ENCODE peak calls at places on chromosomes 12 and 14, in five cellular contexts. One of them, this sample, is unnamed.

GRCh38 chr14:92503756-92504491 is 9.7 kb upstream of the RIN3 start:
- DNase-seq in epithelial cell of esophagus: peak
- DNase-seq in psoas muscle: peak
- DNase-seq in astrocyte of the spinal cord: peak
- DNase-seq in uterus: no peak
- DNase-seq in this sample: no peak

GRCh38 chr12:58489394-58489793 is 430.9 kb downstream of the LRIG3 start:
- DNase-seq in epithelial cell of esophagus: no peak
- DNase-seq in psoas muscle: no peak
- DNase-seq in astrocyte of the spinal cord: no peak
- DNase-seq in uterus: no peak
- DNase-seq in this sample: no peak

GRCh38 chr12:6554990-6555691 is 701 bp downstream of the IFFO1 start:
- DNase-seq in epithelial cell of esophagus: no peak
- DNase-seq in psoas muscle: no peak
- DNase-seq in astrocyte of the spinal cord: no peak
- DNase-seq in uterus: no peak
- DNase-seq in this sample: peak

GRCh38 chr12:106652510-106653015 is 69.8 kb downstream of the RFX4 start:
- DNase-seq in epithelial cell of esophagus: no peak
- DNase-seq in psoas muscle: no peak
- DNase-seq in astrocyte of the spinal cord: no peak
- DNase-seq in uterus: no peak
- DNase-seq in this sample: no peak

GRCh38 chr12:92105110-92105509 is 40.5 kb downstream of the BTG1 start:
- DNase-seq in epithelial cell of esophagus: peak
- DNase-seq in psoas muscle: no peak
- DNase-seq in astrocyte of the spinal cord: no peak
- DNase-seq in uterus: no peak
- DNase-seq in this sample: no peak

GRCh38 chr12:47828967-47829482 is 9.3 kb upstream of the HDAC7 start:
- DNase-seq in epithelial cell of esophagus: peak
- DNase-seq in psoas muscle: peak
- DNase-seq in astrocyte of the spinal cord: peak
- DNase-seq in uterus: peak
- DNase-seq in this sample: no peak

GRCh38 chr12:114013601-114014345 is 47.6 kb upstream of the RBM19 start:
- DNase-seq in epithelial cell of esophagus: no peak
- DNase-seq in psoas muscle: no peak
- DNase-seq in astrocyte of the spinal cord: peak
- DNase-seq in uterus: no peak
- DNase-seq in this sample: peak

GRCh38 chr12:52949413-52950331 is 754 bp downstream of the KRT18 start:
- DNase-seq in epithelial cell of esophagus: peak
- DNase-seq in psoas muscle: no peak
- DNase-seq in astrocyte of the spinal cord: peak
- DNase-seq in uterus: peak
- DNase-seq in this sample: no peak

GRCh38 chr14:103296007-103296406 is 38.0 kb upstream of the EIF5 start:
- DNase-seq in epithelial cell of esophagus: peak
- DNase-seq in psoas muscle: no peak
- DNase-seq in astrocyte of the spinal cord: peak
- DNase-seq in uterus: no peak
- DNase-seq in this sample: no peak

GRCh38 chr12:69897744-69898143 is 72.7 kb downstream of the MYRFL start:
- DNase-seq in epithelial cell of esophagus: peak
- DNase-seq in psoas muscle: peak
- DNase-seq in astrocyte of the spinal cord: peak
- DNase-seq in uterus: no peak
- DNase-seq in this sample: no peak

GRCh38 chr12:124694250-124694649 is 126.8 kb upstream of the NCOR2 start:
- DNase-seq in epithelial cell of esophagus: no peak
- DNase-seq in psoas muscle: no peak
- DNase-seq in astrocyte of the spinal cord: no peak
- DNase-seq in uterus: no peak
- DNase-seq in this sample: peak

GRCh38 chr12:16763901-16764300 is 157.9 kb upstream of the LMO3 start:
- DNase-seq in epithelial cell of esophagus: no peak
- DNase-seq in psoas muscle: no peak
- DNase-seq in astrocyte of the spinal cord: peak
- DNase-seq in uterus: no peak
- DNase-seq in this sample: no peak

GRCh38 chr14:102212356-102212755 is 72.7 kb downstream of the WDR20 start:
- DNase-seq in epithelial cell of esophagus: no peak
- DNase-seq in psoas muscle: no peak
- DNase-seq in astrocyte of the spinal cord: no peak
- DNase-seq in uterus: no peak
- DNase-seq in this sample: no peak

GRCh38 chr14:102939820-102940561 is 17.5 kb downstream of the AMN start:
- DNase-seq in epithelial cell of esophagus: no peak
- DNase-seq in psoas muscle: no peak
- DNase-seq in astrocyte of the spinal cord: no peak
- DNase-seq in uterus: no peak
- DNase-seq in this sample: no peak

GRCh38 chr12:44589697-44590096 is 286.4 kb downstream of the NELL2 start:
- DNase-seq in epithelial cell of esophagus: peak
- DNase-seq in psoas muscle: no peak
- DNase-seq in astrocyte of the spinal cord: no peak
- DNase-seq in uterus: no peak
- DNase-seq in this sample: no peak

GRCh38 chr14:24132061-24132685 is 1.7 kb downstream of the FITM1 start:
- DNase-seq in epithelial cell of esophagus: peak
- DNase-seq in psoas muscle: peak
- DNase-seq in astrocyte of the spinal cord: no peak
- DNase-seq in uterus: no peak
- DNase-seq in this sample: no peak

GRCh38 chr14:65170768-65171251 is 68.5 kb upstream of the MAX start:
- DNase-seq in epithelial cell of esophagus: peak
- DNase-seq in psoas muscle: no peak
- DNase-seq in astrocyte of the spinal cord: peak
- DNase-seq in uterus: no peak
- DNase-seq in this sample: peak

DNA sequence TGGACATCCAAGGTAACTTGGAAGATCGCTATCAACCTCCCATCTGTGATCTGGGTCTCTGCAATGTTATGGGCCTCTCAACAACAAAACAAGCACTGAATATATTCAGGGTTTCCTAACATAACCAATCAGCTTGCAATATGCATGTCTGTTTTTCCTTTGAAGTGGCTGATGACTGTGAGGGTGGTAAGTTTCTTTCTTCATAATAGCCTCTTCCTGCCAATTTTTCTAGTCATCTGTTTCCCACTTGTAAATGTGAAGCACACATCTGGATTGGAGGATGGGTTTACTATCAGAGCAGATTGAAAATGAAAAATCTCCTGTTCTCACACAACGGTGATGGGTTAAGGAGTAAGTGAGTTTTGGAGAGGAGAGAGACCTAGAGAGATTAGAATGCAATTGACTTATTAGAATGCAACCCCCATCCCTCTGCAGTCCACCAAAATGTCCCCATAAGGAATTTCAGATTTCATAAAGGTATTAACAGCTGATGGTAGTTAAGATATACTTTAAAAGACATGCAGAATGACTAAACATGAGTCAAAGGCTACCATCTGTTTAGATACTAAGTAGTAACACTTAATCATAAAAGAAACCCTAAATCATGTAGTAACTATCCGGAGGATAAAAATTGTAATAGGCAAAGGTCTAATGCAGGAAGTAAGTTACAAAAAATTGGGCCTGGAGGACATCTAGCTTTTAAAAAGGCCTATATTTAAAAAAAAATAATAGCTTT is 58.4 kb upstream of the SAV1 start:
- DNase-seq in epithelial cell of esophagus: peak
- DNase-seq in psoas muscle: no peak
- DNase-seq in astrocyte of the spinal cord: peak
- DNase-seq in uterus: no peak
- DNase-seq in this sample: no peak
- TF ChIP-seq CTCF in epithelial cell of esophagus: no peak
- TF ChIP-seq CTCF in psoas muscle: no peak
- TF ChIP-seq CTCF in astrocyte of the spinal cord: no peak
- TF ChIP-seq CTCF in uterus: no peak
- TF ChIP-seq CTCF in this sample: no peak

GRCh38 chr14:29548948-29549370 is 378.7 kb downstream of the PRKD1 start:
- DNase-seq in epithelial cell of esophagus: peak
- DNase-seq in psoas muscle: no peak
- DNase-seq in astrocyte of the spinal cord: peak
- DNase-seq in uterus: no peak
- DNase-seq in this sample: peak
- TF ChIP-seq CTCF in epithelial cell of esophagus: peak
- TF ChIP-seq CTCF in psoas muscle: peak
- TF ChIP-seq CTCF in astrocyte of the spinal cord: peak
- TF ChIP-seq CTCF in uterus: peak
- TF ChIP-seq CTCF in this sample: peak

GRCh38 chr12:116583284-116583683 is 24.1 kb downstream of the MAP1LC3B2 start:
- DNase-seq in epithelial cell of esophagus: no peak
- DNase-seq in psoas muscle: no peak
- DNase-seq in astrocyte of the spinal cord: no peak
- DNase-seq in uterus: no peak
- DNase-seq in this sample: no peak
- TF ChIP-seq CTCF in epithelial cell of esophagus: no peak
- TF ChIP-seq CTCF in psoas muscle: no peak
- TF ChIP-seq CTCF in astrocyte of the spinal cord: no peak
- TF ChIP-seq CTCF in uterus: no peak
- TF ChIP-seq CTCF in this sample: no peak

GRCh38 chr12:108127654-108128053 is 1.4 kb upstream of the WSCD2 start:
- DNase-seq in epithelial cell of esophagus: no peak
- DNase-seq in psoas muscle: no peak
- DNase-seq in astrocyte of the spinal cord: no peak
- DNase-seq in uterus: no peak
- DNase-seq in this sample: no peak

GRCh38 chr12:108131035-108131434 is 1.9 kb downstream of the WSCD2 start:
- DNase-seq in epithelial cell of esophagus: no peak
- DNase-seq in psoas muscle: no peak
- DNase-seq in astrocyte of the spinal cord: no peak
- DNase-seq in uterus: no peak
- DNase-seq in this sample: no peak

GRCh38 chr12:108128221-108129016 is 669 bp upstream of the WSCD2 start:
- DNase-seq in epithelial cell of esophagus: no peak
- DNase-seq in psoas muscle: no peak
- DNase-seq in astrocyte of the spinal cord: no peak
- DNase-seq in uterus: no peak
- DNase-seq in this sample: no peak

GRCh38 chr12:108126990-108127468 is 2.1 kb upstream of the WSCD2 start:
- DNase-seq in epithelial cell of esophagus: no peak
- DNase-seq in psoas muscle: no peak
- DNase-seq in astrocyte of the spinal cord: no peak
- DNase-seq in uterus: peak
- DNase-seq in this sample: no peak

GRCh38 chr12:108129017-108129812 is at the start of gene WSCD2:
- DNase-seq in epithelial cell of esophagus: peak
- DNase-seq in psoas muscle: peak
- DNase-seq in astrocyte of the spinal cord: peak
- DNase-seq in uterus: peak
- DNase-seq in this sample: no peak
- TF ChIP-seq CTCF in epithelial cell of esophagus: no peak
- TF ChIP-seq CTCF in psoas muscle: no peak
- TF ChIP-seq CTCF in astrocyte of the spinal cord: peak
- TF ChIP-seq CTCF in uterus: peak
- TF ChIP-seq CTCF in this sample: no peak

DNA sequence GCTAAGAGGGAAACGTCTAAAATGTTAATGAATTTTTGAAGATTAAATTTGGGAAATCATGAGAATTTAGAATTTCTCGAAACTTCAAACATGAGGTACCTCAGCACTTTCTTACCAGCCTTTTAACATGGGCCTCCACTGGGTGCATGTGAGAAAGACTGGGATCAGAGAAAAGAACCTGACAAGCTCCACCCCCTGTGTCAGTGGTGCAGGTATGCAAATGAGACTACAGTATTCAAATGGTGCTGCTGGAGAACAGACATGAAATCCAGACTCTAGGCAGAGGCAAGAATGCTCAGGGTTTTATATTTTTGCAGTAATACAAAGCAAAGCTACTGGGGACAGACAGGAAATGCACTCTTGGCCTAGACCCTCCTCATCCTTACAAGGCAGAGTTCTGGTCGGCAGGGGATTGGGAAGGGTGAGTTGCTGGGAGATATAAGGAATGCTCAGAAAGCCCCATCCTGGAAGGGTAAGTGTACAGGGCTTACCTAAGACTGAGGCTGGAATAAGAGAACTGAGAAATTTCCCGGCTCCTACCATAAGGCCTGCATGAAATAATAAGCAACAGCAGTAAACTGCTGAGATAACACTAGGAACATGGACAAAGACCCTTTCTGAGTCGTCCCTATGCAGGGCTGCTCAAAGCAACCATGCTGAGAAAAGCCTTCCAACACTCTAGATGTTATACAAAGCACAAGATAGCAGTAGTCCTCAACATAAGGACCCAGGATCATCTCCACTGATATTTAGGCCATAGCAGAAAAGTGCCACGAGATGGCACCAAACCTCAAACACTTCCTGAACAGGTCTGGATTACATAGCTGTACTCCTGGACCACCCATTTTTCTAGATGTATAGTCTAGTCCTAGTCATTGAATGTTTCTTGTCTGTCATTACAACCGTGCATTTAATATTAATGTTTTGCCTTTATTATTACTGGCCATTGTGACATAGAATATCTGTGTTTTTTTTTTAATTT is 260.8 kb downstream of the RASSF9 start:
- DNase-seq in epithelial cell of esophagus: peak
- DNase-seq in psoas muscle: no peak
- DNase-seq in astrocyte of the spinal cord: peak
- DNase-seq in uterus: peak
- DNase-seq in this sample: peak
- TF ChIP-seq CTCF in epithelial cell of esophagus: peak
- TF ChIP-seq CTCF in psoas muscle: peak
- TF ChIP-seq CTCF in astrocyte of the spinal cord: peak
- TF ChIP-seq CTCF in uterus: peak
- TF ChIP-seq CTCF in this sample: peak

DNA sequence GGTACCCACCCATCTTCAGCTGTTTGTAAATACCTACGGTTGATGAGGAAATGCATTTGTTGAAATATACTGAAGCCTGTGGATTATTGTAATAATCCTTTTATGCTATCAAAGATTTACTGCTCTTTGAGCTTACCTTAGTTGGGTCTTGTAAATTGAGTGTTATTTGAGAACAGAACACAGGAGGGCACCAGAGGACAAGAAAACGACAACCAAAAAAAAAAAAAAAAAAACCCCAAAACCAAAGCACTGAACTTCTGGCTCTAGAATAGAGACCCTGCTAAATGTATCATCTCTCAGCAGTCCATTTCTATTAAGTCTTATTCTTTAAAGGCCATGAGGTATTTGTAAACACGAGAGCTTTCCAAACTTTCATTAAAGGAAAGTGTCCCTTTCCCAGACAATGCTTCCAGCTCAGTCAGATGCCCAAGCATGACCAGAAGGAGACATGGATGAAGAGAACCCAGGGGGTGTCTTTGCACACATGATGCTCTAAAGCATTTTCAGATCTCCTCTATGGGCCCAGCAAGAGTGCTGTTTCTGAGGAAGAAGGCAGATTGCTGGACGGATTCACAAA is 763.9 kb downstream of the NRXN3 start:
- DNase-seq in epithelial cell of esophagus: peak
- DNase-seq in psoas muscle: no peak
- DNase-seq in astrocyte of the spinal cord: peak
- DNase-seq in uterus: no peak
- DNase-seq in this sample: peak
- TF ChIP-seq CTCF in epithelial cell of esophagus: peak
- TF ChIP-seq CTCF in psoas muscle: no peak
- TF ChIP-seq CTCF in astrocyte of the spinal cord: peak
- TF ChIP-seq CTCF in uterus: no peak
- TF ChIP-seq CTCF in this sample: peak

GRCh38 chr14:64040044-64040443 is 187.2 kb downstream of the SYNE2 start:
- DNase-seq in epithelial cell of esophagus: peak
- DNase-seq in psoas muscle: no peak
- DNase-seq in astrocyte of the spinal cord: peak
- DNase-seq in uterus: no peak
- DNase-seq in this sample: no peak
- TF ChIP-seq CTCF in epithelial cell of esophagus: peak
- TF ChIP-seq CTCF in psoas muscle: no peak
- TF ChIP-seq CTCF in astrocyte of the spinal cord: peak
- TF ChIP-seq CTCF in uterus: no peak
- TF ChIP-seq CTCF in this sample: peak